ENCODE peak calls at places on chromosomes 3 and 15, in seven cellular contexts. One of them, this sample, is unnamed.

GRCh38 chr3:100936931-100937330 is 56.3 kb downstream of the ABI3BP start:
- DNase-seq in activated T-cell treated with anti-CD3 and anti-CD28 coated beads for 1 hour: no peak
- DNase-seq in NCI-H345: no peak
- DNase-seq in HS-27A: no peak
- DNase-seq in fibroblast of lung: no peak
- DNase-seq in mesothelial cell of epicardium: no peak
- DNase-seq in tibial artery: no peak
- DNase-seq in this sample: no peak

GRCh38 chr3:162270059-162270458 is 773.5 kb downstream of the OTOL1 start:
- DNase-seq in activated T-cell treated with anti-CD3 and anti-CD28 coated beads for 1 hour: no peak
- DNase-seq in NCI-H345: no peak
- DNase-seq in HS-27A: no peak
- DNase-seq in fibroblast of lung: no peak
- DNase-seq in mesothelial cell of epicardium: no peak
- DNase-seq in tibial artery: no peak
- DNase-seq in this sample: no peak

GRCh38 chr3:12706504-12707253 is 42.8 kb upstream of the RAF1 start:
- DNase-seq in activated T-cell treated with anti-CD3 and anti-CD28 coated beads for 1 hour: peak
- DNase-seq in NCI-H345: peak
- DNase-seq in HS-27A: peak
- DNase-seq in fibroblast of lung: peak
- DNase-seq in mesothelial cell of epicardium: no peak
- DNase-seq in tibial artery: no peak
- DNase-seq in this sample: peak

GRCh38 chr3:179651687-179652466 is 963 bp upstream of the USP13 start:
- DNase-seq in activated T-cell treated with anti-CD3 and anti-CD28 coated beads for 1 hour: no peak
- DNase-seq in NCI-H345: no peak
- DNase-seq in HS-27A: no peak
- DNase-seq in fibroblast of lung: no peak
- DNase-seq in mesothelial cell of epicardium: no peak
- DNase-seq in tibial artery: no peak
- DNase-seq in this sample: no peak

GRCh38 chr15:45285413-45285812 is 33.4 kb downstream of the SLC28A2 start:
- DNase-seq in activated T-cell treated with anti-CD3 and anti-CD28 coated beads for 1 hour: no peak
- DNase-seq in NCI-H345: no peak
- DNase-seq in HS-27A: no peak
- DNase-seq in fibroblast of lung: no peak
- DNase-seq in mesothelial cell of epicardium: no peak
- DNase-seq in tibial artery: no peak
- DNase-seq in this sample: no peak

GRCh38 chr15:45795487-45796069 is 160.7 kb downstream of the SQOR start:
- DNase-seq in activated T-cell treated with anti-CD3 and anti-CD28 coated beads for 1 hour: no peak
- DNase-seq in NCI-H345: peak
- DNase-seq in HS-27A: peak
- DNase-seq in fibroblast of lung: peak
- DNase-seq in mesothelial cell of epicardium: no peak
- DNase-seq in tibial artery: no peak
- DNase-seq in this sample: peak

GRCh38 chr3:141151439-141151838 is 80.2 kb upstream of the PXYLP1 start:
- DNase-seq in activated T-cell treated with anti-CD3 and anti-CD28 coated beads for 1 hour: no peak
- DNase-seq in NCI-H345: no peak
- DNase-seq in HS-27A: no peak
- DNase-seq in fibroblast of lung: no peak
- DNase-seq in mesothelial cell of epicardium: no peak
- DNase-seq in tibial artery: no peak
- DNase-seq in this sample: no peak

GRCh38 chr15:98844261-98844660 is 163.3 kb downstream of the PGPEP1L start:
- DNase-seq in activated T-cell treated with anti-CD3 and anti-CD28 coated beads for 1 hour: no peak
- DNase-seq in NCI-H345: no peak
- DNase-seq in HS-27A: no peak
- DNase-seq in fibroblast of lung: no peak
- DNase-seq in mesothelial cell of epicardium: no peak
- DNase-seq in tibial artery: no peak
- DNase-seq in this sample: no peak

GRCh38 chr3:51720292-51721061 is 13.6 kb downstream of the GRM2 start:
- DNase-seq in activated T-cell treated with anti-CD3 and anti-CD28 coated beads for 1 hour: no peak
- DNase-seq in NCI-H345: no peak
- DNase-seq in HS-27A: no peak
- DNase-seq in fibroblast of lung: no peak
- DNase-seq in mesothelial cell of epicardium: no peak
- DNase-seq in tibial artery: no peak
- DNase-seq in this sample: no peak

GRCh38 chr15:52427804-52428203 is 100.9 kb downstream of the MYO5A start:
- DNase-seq in activated T-cell treated with anti-CD3 and anti-CD28 coated beads for 1 hour: no peak
- DNase-seq in NCI-H345: no peak
- DNase-seq in HS-27A: peak
- DNase-seq in fibroblast of lung: peak
- DNase-seq in mesothelial cell of epicardium: no peak
- DNase-seq in tibial artery: no peak
- DNase-seq in this sample: peak

GRCh38 chr15:20294651-20295237 is 246.9 kb downstream of the GOLGA6L6 start:
- DNase-seq in activated T-cell treated with anti-CD3 and anti-CD28 coated beads for 1 hour: no peak
- DNase-seq in NCI-H345: no peak
- DNase-seq in HS-27A: no peak
- DNase-seq in fibroblast of lung: no peak
- DNase-seq in mesothelial cell of epicardium: peak
- DNase-seq in tibial artery: no peak
- DNase-seq in this sample: no peak

GRCh38 chr3:15440891-15441290 is 13.5 kb downstream of the EAF1 start:
- DNase-seq in activated T-cell treated with anti-CD3 and anti-CD28 coated beads for 1 hour: no peak
- DNase-seq in NCI-H345: no peak
- DNase-seq in HS-27A: no peak
- DNase-seq in fibroblast of lung: no peak
- DNase-seq in mesothelial cell of epicardium: no peak
- DNase-seq in tibial artery: peak
- DNase-seq in this sample: no peak

GRCh38 chr15:78715439-78715838 is 74.4 kb upstream of the CHRNB4 start:
- DNase-seq in activated T-cell treated with anti-CD3 and anti-CD28 coated beads for 1 hour: no peak
- DNase-seq in NCI-H345: no peak
- DNase-seq in HS-27A: no peak
- DNase-seq in fibroblast of lung: no peak
- DNase-seq in mesothelial cell of epicardium: no peak
- DNase-seq in tibial artery: no peak
- DNase-seq in this sample: no peak